ENCODE peak calls at places on chromosome 9, in eight cellular contexts. K is left ventricle myocardium inferior, S is PC-3, E is GM23338, N is ovary, Y is A549, I is cardiac muscle cell, L is pancreas. T is an unnamed sample.

GRCh38 chr9:99807276-99807852 is 14.3 kb upstream of the NR4A3 start:
- DNase-seq in N (peak), E (peak), Y (peak), S (peak), I (peak), K (peak), L (peak), T (peak)

GRCh38 chr9:88230612-88231011 is 92.3 kb upstream of the SPATA31C2 start:
- DNase-seq in E (no peak), I (no peak), L (no peak), N (no peak), K (no peak), Y (no peak), S (peak), T (no peak)

GRCh38 chr9:72363226-72363625 is 1.8 kb downstream of the ZFAND5 start:
- DNase-seq in S (no peak), K (no peak), Y (no peak), E (no peak), L (no peak), N (no peak), I (no peak), T (no peak)

GRCh38 chr9:131650254-131650653 is 89.6 kb downstream of the RAPGEF1 start:
- DNase-seq in Y (no peak), N (no peak), E (no peak), L (no peak), I (no peak), S (no peak), K (no peak), T (no peak)

GRCh38 chr9:75001719-75002421 is 26.2 kb downstream of the CARNMT1 start:
- DNase-seq in I (peak), K (no peak), S (peak), E (peak), N (no peak), Y (peak), L (no peak), T (peak)

GRCh38 chr9:698937-699336 is 142.6 kb upstream of the DMRT1 start:
- DNase-seq in L (no peak), S (no peak), Y (no peak), N (no peak), K (no peak), E (no peak), I (no peak), T (no peak)

GRCh38 chr9:110410926-110411325 is 73.3 kb upstream of the TXNDC8 start:
- DNase-seq in E (no peak), N (no peak), I (no peak), L (no peak), S (no peak), K (no peak), Y (no peak), T (no peak)

GRCh38 chr9:126612329-126612812 is 1.4 kb upstream of the LMX1B start:
- DNase-seq in S (no peak), I (no peak), E (no peak), N (no peak), L (no peak), Y (no peak), K (no peak), T (no peak)

GRCh38 chr9:114652776-114653555 is 4.6 kb downstream of the TEX53 start:
- DNase-seq in Y (no peak), E (no peak), K (no peak), I (no peak), N (no peak), L (no peak), S (peak), T (no peak)

GRCh38 chr9:137924761-137925369 is 47.3 kb downstream of the CACNA1B start:
- DNase-seq in K (no peak), I (no peak), S (no peak), Y (no peak), L (no peak), E (no peak), N (no peak), T (no peak)

GRCh38 chr9:133991964-133992779 is at the start of gene VAV2:
- DNase-seq in K (peak), E (peak), L (peak), I (peak), N (peak), S (peak), Y (peak), T (peak)

GRCh38 chr9:135156525-135157510 is 69.3 kb downstream of the OLFM1 start:
- DNase-seq in L (peak), Y (peak), K (peak), E (peak), S (peak), N (peak), I (peak), T (peak)

GRCh38 chr9:131068076-131068816 is 28.1 kb upstream of the AIF1L start:
- DNase-seq in N (no peak), E (no peak), I (no peak), L (no peak), Y (no peak), S (no peak), K (peak), T (no peak)

GRCh38 chr9:33498387-33498786 is 24.7 kb upstream of the NOL6 start:
- DNase-seq in S (peak), I (no peak), Y (no peak), N (no peak), L (no peak), K (no peak), E (no peak), T (no peak)

GRCh38 chr9:104795857-104796256 is 31.9 kb downstream of the NIPSNAP3B start:
- DNase-seq in S (no peak), E (no peak), I (no peak), L (no peak), Y (no peak), K (no peak), N (no peak), T (no peak)

GRCh38 chr9:86354882-86355399 is 731 bp upstream of the TUT7 start:
- DNase-seq in N (no peak), K (no peak), I (no peak), S (no peak), E (no peak), Y (peak), L (no peak), T (no peak)
- TF ChIP-seq CTCF in N (no peak), K (peak), I (no peak), S (no peak), E (no peak), Y (no peak), L (no peak), T (no peak)

GRCh38 chr9:124658165-124659017 is 112.7 kb downstream of the NR6A1 start:
- DNase-seq in I (peak), L (peak), K (peak), E (peak), Y (peak), S (peak), N (peak), T (peak)

GRCh38 chr9:124657526-124657925 is 113.6 kb downstream of the NR6A1 start:
- DNase-seq in E (no peak), Y (no peak), N (no peak), K (no peak), S (no peak), I (no peak), L (no peak), T (no peak)

GRCh38 chr9:124661184-124661755 is 109.8 kb downstream of the NR6A1 start:
- DNase-seq in K (no peak), N (no peak), E (no peak), I (peak), S (no peak), Y (no peak), L (no peak), T (no peak)

GRCh38 chr9:124660341-124660801 is 110.7 kb downstream of the NR6A1 start:
- DNase-seq in N (no peak), E (peak), I (peak), Y (no peak), K (no peak), S (peak), L (no peak), T (no peak)

DNA sequence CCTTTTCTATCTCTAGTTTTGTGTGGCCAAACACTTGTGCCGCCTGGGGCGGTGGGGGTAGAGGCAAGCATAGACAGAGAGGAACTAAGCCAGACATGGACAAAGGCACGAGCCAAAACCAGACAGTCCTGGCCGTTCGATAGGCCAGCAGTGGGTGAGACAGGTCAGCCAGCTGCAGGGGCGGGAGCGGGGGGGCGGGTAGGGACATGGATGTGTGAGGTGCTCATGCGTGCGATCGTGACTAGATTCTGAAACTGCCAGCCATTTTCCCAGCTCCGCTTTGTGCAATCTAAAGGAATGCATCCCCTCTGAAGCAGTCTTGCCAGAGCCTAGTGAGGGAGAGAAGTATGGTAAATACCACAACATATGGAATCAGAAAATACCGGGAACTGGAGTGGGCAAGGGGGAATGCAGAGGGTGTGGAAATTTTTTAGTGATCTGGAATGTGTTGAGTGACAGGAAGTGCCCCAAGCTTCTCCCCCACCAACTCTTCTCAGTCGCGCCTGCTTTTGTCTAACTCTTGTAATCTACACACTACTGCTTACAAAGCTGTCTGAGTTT is 111.9 kb downstream of the NR6A1 start:
- DNase-seq in Y (peak), N (peak), I (peak), L (peak), E (peak), K (peak), S (peak), T (peak)
- H3K27ac ChIP-seq in Y (peak), N (no peak), I (peak), L (peak), E (peak), K (peak), S (peak), T (peak)

GRCh38 chr9:83977196-83977595 is 2.8 kb downstream of the HNRNPK start:
- DNase-seq in E (no peak), N (no peak), S (no peak), I (no peak), L (no peak), K (no peak), Y (no peak), T (no peak)

GRCh38 chr9:83978992-83979811 is 813 bp downstream of the HNRNPK start:
- DNase-seq in S (peak), I (peak), E (peak), Y (peak), L (peak), N (peak), K (peak), T (peak)

GRCh38 chr9:83980395-83981125 is at the start of gene RMI1:
- DNase-seq in L (peak), K (peak), N (peak), S (peak), I (peak), Y (peak), E (peak), T (peak)

GRCh38 chr9:83981126-83981871 is 694 bp downstream of the RMI1 start:
- DNase-seq in I (peak), K (no peak), N (no peak), Y (peak), L (peak), S (peak), E (peak), T (peak)

GRCh38 chr9:83979812-83980394 is at the start of gene HNRNPK:
- DNase-seq in L (peak), E (peak), K (peak), I (peak), Y (peak), N (peak), S (peak), T (peak)
- TF ChIP-seq CTCF in L (no peak), E (no peak), K (no peak), I (no peak), Y (no peak), N (no peak), S (no peak), T (no peak)

GRCh38 chr9:3992222-3992621 is 307.6 kb downstream of the GLIS3 start:
- DNase-seq in N (no peak), S (no peak), K (no peak), Y (no peak), I (no peak), E (no peak), L (no peak), T (no peak)
- H3K27ac ChIP-seq in N (no peak), S (peak), K (no peak), Y (no peak), I (no peak), E (no peak), L (no peak), T (no peak)

GRCh38 chr9:69176446-69177135 is 2.5 kb downstream of the TJP2 start:
- DNase-seq in Y (no peak), N (no peak), I (no peak), S (no peak), K (no peak), L (no peak), E (no peak), T (no peak)
- TF ChIP-seq CTCF in Y (no peak), N (no peak), I (no peak), S (no peak), K (no peak), L (no peak), E (no peak), T (no peak)

GRCh38 chr9:69181908-69182353 is 7.9 kb downstream of the TJP2 start:
- DNase-seq in I (peak), N (no peak), L (no peak), S (no peak), K (no peak), E (no peak), Y (no peak), T (no peak)
- H3K27ac ChIP-seq in I (peak), N (no peak), L (no peak), S (peak), K (peak), E (no peak), Y (peak), T (peak)

GRCh38 chr9:38350529-38350928 is 42.0 kb upstream of the ALDH1B1 start:
- DNase-seq in K (no peak), E (no peak), I (no peak), N (no peak), L (no peak), Y (no peak), S (no peak), T (no peak)
- TF ChIP-seq CTCF in K (no peak), E (no peak), I (no peak), N (no peak), L (no peak), Y (no peak), S (no peak), T (no peak)

GRCh38 chr9:120929392-120929791 is 2.8 kb upstream of the TRAF1 start:
- DNase-seq in E (no peak), Y (no peak), N (no peak), L (no peak), K (no peak), I (no peak), S (no peak), T (no peak)

GRCh38 chr9:120926397-120926928 is at the start of gene TRAF1:
- DNase-seq in S (no peak), L (no peak), E (no peak), N (no peak), Y (no peak), K (no peak), I (no peak), T (no peak)

GRCh38 chr9:120928015-120928719 is 1.6 kb upstream of the TRAF1 start:
- DNase-seq in S (no peak), L (peak), N (peak), Y (no peak), I (no peak), E (peak), K (peak), T (peak)

GRCh38 chr9:120927125-120928014 is 774 bp upstream of the TRAF1 start:
- DNase-seq in N (no peak), I (no peak), Y (no peak), S (no peak), L (no peak), K (no peak), E (no peak), T (no peak)

GRCh38 chr9:120928720-120929389 is 2.3 kb upstream of the TRAF1 start:
- DNase-seq in S (no peak), Y (peak), N (peak), L (peak), K (peak), E (peak), I (peak), T (peak)
- H3K27ac ChIP-seq in S (no peak), Y (peak), N (peak), L (peak), K (peak), E (no peak), I (peak), T (peak)

GRCh38 chr9:17063535-17064135 is 71.2 kb upstream of the CNTLN start:
- DNase-seq in I (peak), Y (peak), S (peak), N (no peak), E (peak), L (no peak), K (no peak), T (no peak)
- TF ChIP-seq CTCF in I (peak), Y (peak), S (peak), N (peak), E (peak), L (peak), K (peak), T (peak)

GRCh38 chr9:4861145-4861544 is 68.4 kb downstream of the RCL1 start:
- DNase-seq in K (no peak), N (no peak), Y (no peak), S (no peak), E (no peak), L (no peak), I (no peak), T (no peak)
- H3K27ac ChIP-seq in K (no peak), N (no peak), Y (no peak), S (no peak), E (no peak), L (no peak), I (no peak), T (no peak)

T was measured in heart right ventricle.